ENCODE peak calls at places on chromosomes 5 and 9, in five cellular contexts. One of them, this sample, is unnamed. For H3K4me1, the result is how much of the 10 kb centered on the place peaks cover.

GRCh38 chr9:133347515-133347984 is 381 bp downstream of the MED22 start:
- DNase-seq in tibial artery: no peak
- DNase-seq in PC-3: peak
- DNase-seq in A549: peak
- DNase-seq in heart left ventricle: peak
- DNase-seq in this sample: peak

GRCh38 chr9:80351612-80352011 is 779.8 kb downstream of the TLE4 start:
- DNase-seq in PC-3: no peak
- DNase-seq in A549: no peak
- DNase-seq in heart left ventricle: no peak
- DNase-seq in tibial artery: no peak
- DNase-seq in this sample: no peak

GRCh38 chr9:135612437-135612836 is 26.9 kb downstream of the GLT6D1 start:
- DNase-seq in tibial artery: peak
- DNase-seq in heart left ventricle: no peak
- DNase-seq in PC-3: peak
- DNase-seq in A549: no peak
- DNase-seq in this sample: no peak

GRCh38 chr9:128020692-128021091 is 39.9 kb upstream of the EEIG1 start:
- DNase-seq in heart left ventricle: no peak
- DNase-seq in A549: no peak
- DNase-seq in PC-3: no peak
- DNase-seq in tibial artery: no peak
- DNase-seq in this sample: no peak

GRCh38 chr5:122434120-122434519 is 122.1 kb downstream of the SNCAIP start:
- DNase-seq in heart left ventricle: no peak
- DNase-seq in PC-3: no peak
- DNase-seq in tibial artery: no peak
- DNase-seq in A549: no peak
- DNase-seq in this sample: no peak

GRCh38 chr5:139146809-139147742 is 51.1 kb downstream of the SIL1 start:
- DNase-seq in PC-3: no peak
- DNase-seq in A549: no peak
- DNase-seq in heart left ventricle: no peak
- DNase-seq in tibial artery: no peak
- DNase-seq in this sample: no peak

GRCh38 chr5:885127-885442 is 7.5 kb downstream of the BRD9 start:
- DNase-seq in PC-3: no peak
- DNase-seq in A549: no peak
- DNase-seq in tibial artery: no peak
- DNase-seq in heart left ventricle: no peak
- DNase-seq in this sample: peak

GRCh38 chr9:3857673-3858072 is 331.9 kb upstream of the RFX3 start:
- DNase-seq in A549: no peak
- DNase-seq in heart left ventricle: no peak
- DNase-seq in tibial artery: no peak
- DNase-seq in PC-3: peak
- DNase-seq in this sample: no peak

GRCh38 chr5:112892776-112893175 is 29.3 kb downstream of the REEP5 start:
- DNase-seq in tibial artery: no peak
- DNase-seq in heart left ventricle: no peak
- DNase-seq in PC-3: no peak
- DNase-seq in A549: no peak
- DNase-seq in this sample: no peak

GRCh38 chr5:179829732-179830435 is 9.2 kb downstream of the SQSTM1 start:
- DNase-seq in A549: no peak
- DNase-seq in PC-3: no peak
- DNase-seq in tibial artery: no peak
- DNase-seq in heart left ventricle: no peak
- DNase-seq in this sample: peak

GRCh38 chr5:164202338-164202737 is 696.9 kb downstream of the MAT2B start:
- DNase-seq in heart left ventricle: no peak
- DNase-seq in PC-3: no peak
- DNase-seq in A549: no peak
- DNase-seq in tibial artery: no peak
- DNase-seq in this sample: no peak

GRCh38 chr5:77129386-77129785 is 42.3 kb upstream of the ZBED3 start:
- DNase-seq in A549: peak
- DNase-seq in PC-3: peak
- DNase-seq in heart left ventricle: no peak
- DNase-seq in tibial artery: no peak
- DNase-seq in this sample: no peak

GRCh38 chr9:3875371-3876132 is 349.8 kb upstream of the RFX3 start:
- DNase-seq in heart left ventricle: no peak
- DNase-seq in PC-3: peak
- DNase-seq in tibial artery: no peak
- DNase-seq in A549: peak
- DNase-seq in this sample: no peak

GRCh38 chr5:156670615-156671014 is 179.5 kb upstream of the PPP1R2B start:
- DNase-seq in PC-3: no peak
- DNase-seq in heart left ventricle: no peak
- DNase-seq in A549: no peak
- DNase-seq in tibial artery: no peak
- DNase-seq in this sample: no peak

GRCh38 chr9:131635285-131635684 is 90.0 kb downstream of the PRRT1B start:
- DNase-seq in heart left ventricle: peak
- DNase-seq in A549: peak
- DNase-seq in PC-3: peak
- DNase-seq in tibial artery: peak
- DNase-seq in this sample: peak

GRCh38 chr9:33329117-33329563 is 38.8 kb downstream of the NFX1 start:
- DNase-seq in PC-3: peak
- DNase-seq in tibial artery: peak
- DNase-seq in A549: peak
- DNase-seq in heart left ventricle: peak
- DNase-seq in this sample: no peak

GRCh38 chr9:121316852-121317373 is 49.0 kb downstream of the GSN start:
- DNase-seq in A549: no peak
- DNase-seq in heart left ventricle: peak
- DNase-seq in tibial artery: peak
- DNase-seq in PC-3: no peak
- DNase-seq in this sample: no peak

GRCh38 chr5:14870347-14871083 is 1.1 kb downstream of the ANKH start:
- DNase-seq in heart left ventricle: peak
- DNase-seq in A549: no peak
- DNase-seq in tibial artery: peak
- DNase-seq in PC-3: peak
- DNase-seq in this sample: peak

GRCh38 chr9:96187108-96187695 is 114.8 kb downstream of the HSD17B3 start:
- DNase-seq in PC-3: no peak
- DNase-seq in tibial artery: no peak
- DNase-seq in A549: no peak
- DNase-seq in heart left ventricle: no peak
- DNase-seq in this sample: no peak

DNA sequence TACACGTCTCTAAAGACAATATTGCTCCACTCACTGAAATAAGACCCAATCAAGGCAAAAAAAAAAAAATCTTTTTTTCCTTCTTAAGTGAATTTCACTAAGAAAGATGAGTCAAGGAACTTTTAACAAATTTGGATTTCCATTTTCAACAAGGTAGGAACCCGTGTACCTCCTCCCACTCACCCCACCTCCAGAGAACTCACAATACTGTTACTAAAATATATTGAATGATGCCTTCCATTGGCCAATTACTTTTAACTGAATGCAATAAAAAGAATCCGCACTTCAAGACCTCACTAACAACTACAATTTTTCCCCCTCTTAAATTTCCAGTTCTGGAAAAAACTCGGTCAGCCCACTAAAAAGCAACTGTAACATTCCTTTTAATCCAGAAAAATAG is 50.7 kb downstream of the FBXW11 start:
- DNase-seq in A549: no peak
- DNase-seq in heart left ventricle: no peak
- DNase-seq in PC-3: no peak
- DNase-seq in tibial artery: no peak
- DNase-seq in this sample: no peak
- H3K4me1 ChIP-seq in A549: half or more
- H3K4me1 ChIP-seq in heart left ventricle: half or more
- H3K4me1 ChIP-seq in PC-3: under half
- H3K4me1 ChIP-seq in tibial artery: under half
- H3K4me1 ChIP-seq in this sample: under half

GRCh38 chr9:92620870-92621269 is 49.1 kb downstream of the IPPK start:
- DNase-seq in tibial artery: no peak
- DNase-seq in heart left ventricle: no peak
- DNase-seq in A549: no peak
- DNase-seq in PC-3: no peak
- DNase-seq in this sample: no peak
- H3K4me1 ChIP-seq in tibial artery: under half
- H3K4me1 ChIP-seq in heart left ventricle: under half
- H3K4me1 ChIP-seq in A549: under half
- H3K4me1 ChIP-seq in PC-3: under half
- H3K4me1 ChIP-seq in this sample: under half

DNA sequence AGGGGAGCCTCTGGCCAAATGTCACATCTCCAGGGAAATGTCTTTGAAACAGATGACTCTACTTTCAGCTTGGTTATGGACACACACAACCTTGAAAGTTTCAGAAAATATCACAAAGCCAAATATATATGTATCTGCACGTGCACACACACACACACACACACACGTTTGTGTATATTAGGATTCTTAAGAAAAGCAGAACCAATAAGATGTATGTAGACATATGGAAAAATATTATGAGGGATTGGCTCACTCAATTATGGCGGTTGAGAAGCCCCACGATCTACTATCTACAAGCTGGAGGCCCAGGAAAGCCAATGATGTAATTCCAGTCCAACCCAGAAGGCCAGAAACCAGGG is 194.9 kb downstream of the PALM2AKAP2 start:
- DNase-seq in PC-3: no peak
- DNase-seq in heart left ventricle: no peak
- DNase-seq in A549: no peak
- DNase-seq in tibial artery: no peak
- DNase-seq in this sample: no peak
- H3K4me1 ChIP-seq in PC-3: under half
- H3K4me1 ChIP-seq in heart left ventricle: under half
- H3K4me1 ChIP-seq in A549: under half
- H3K4me1 ChIP-seq in tibial artery: under half
- H3K4me1 ChIP-seq in this sample: under half

GRCh38 chr5:143004361-143004802 is 234.2 kb downstream of the ARHGAP26 start:
- DNase-seq in PC-3: no peak
- DNase-seq in A549: no peak
- DNase-seq in heart left ventricle: no peak
- DNase-seq in tibial artery: no peak
- DNase-seq in this sample: no peak

GRCh38 chr5:143001764-143002351 is 231.7 kb downstream of the ARHGAP26 start:
- DNase-seq in A549: no peak
- DNase-seq in heart left ventricle: no peak
- DNase-seq in tibial artery: no peak
- DNase-seq in PC-3: peak
- DNase-seq in this sample: no peak

GRCh38 chr5:143002459-143003327 is 232.5 kb downstream of the ARHGAP26 start:
- DNase-seq in PC-3: peak
- DNase-seq in heart left ventricle: no peak
- DNase-seq in tibial artery: no peak
- DNase-seq in A549: peak
- DNase-seq in this sample: no peak

GRCh38 chr5:143006511-143006910 is 236.3 kb downstream of the ARHGAP26 start:
- DNase-seq in A549: no peak
- DNase-seq in tibial artery: peak
- DNase-seq in heart left ventricle: no peak
- DNase-seq in PC-3: no peak
- DNase-seq in this sample: no peak

DNA sequence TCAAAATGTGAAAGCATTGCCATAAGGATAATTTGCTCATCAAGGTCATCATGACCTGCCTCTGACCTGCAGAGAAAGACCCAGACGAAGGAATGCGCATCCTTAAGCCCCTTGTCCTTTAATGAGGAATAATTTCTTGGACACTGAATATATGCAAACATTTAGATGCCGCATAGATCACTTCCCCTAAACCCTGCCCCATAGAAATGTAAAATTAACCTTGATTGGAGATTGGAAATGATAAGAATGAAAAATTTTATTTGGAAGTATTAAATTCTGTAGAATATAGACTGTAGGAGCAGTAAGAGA is 233.1 kb downstream of the ARHGAP26 start:
- DNase-seq in heart left ventricle: no peak
- DNase-seq in PC-3: no peak
- DNase-seq in A549: no peak
- DNase-seq in tibial artery: no peak
- DNase-seq in this sample: no peak
- H3K4me1 ChIP-seq in heart left ventricle: half or more
- H3K4me1 ChIP-seq in PC-3: under half
- H3K4me1 ChIP-seq in A549: under half
- H3K4me1 ChIP-seq in tibial artery: under half
- H3K4me1 ChIP-seq in this sample: under half

DNA sequence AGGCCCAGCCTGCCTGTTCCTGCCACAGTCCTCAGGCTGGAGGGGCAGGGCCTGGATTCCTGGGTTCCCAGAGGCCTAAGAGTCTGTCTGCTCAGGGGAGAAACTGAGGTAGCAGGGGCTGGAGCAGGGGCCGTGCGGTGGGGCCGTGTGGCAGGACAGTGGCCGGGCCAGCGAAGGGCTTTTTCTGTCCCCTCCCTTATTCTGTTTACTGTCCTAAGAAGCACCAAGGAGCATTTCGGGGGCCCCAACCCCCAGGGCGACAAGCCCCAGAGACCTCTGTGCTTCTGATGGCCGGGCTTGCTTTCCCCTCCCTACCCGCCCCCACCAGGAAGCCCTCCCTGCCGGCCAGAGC is 6.8 kb upstream of the ASB6 start:
- DNase-seq in PC-3: no peak
- DNase-seq in A549: no peak
- DNase-seq in tibial artery: no peak
- DNase-seq in heart left ventricle: no peak
- DNase-seq in this sample: no peak
- H3K4me1 ChIP-seq in PC-3: under half
- H3K4me1 ChIP-seq in A549: under half
- H3K4me1 ChIP-seq in tibial artery: under half
- H3K4me1 ChIP-seq in heart left ventricle: under half
- H3K4me1 ChIP-seq in this sample: under half

This sample was measured in kidney.